ENCODE peak calls at places on chromosomes 16 and 17, in five cellular contexts. One of them, this sample, is unnamed.

GRCh38 chr17:12691173-12691572 is 25.5 kb downstream of the MYOCD start:
- DNase-seq in GM12878: no peak
- DNase-seq in HepG2: no peak
- DNase-seq in H1: no peak
- DNase-seq in NT2/D1: no peak
- DNase-seq in this sample: no peak

GRCh38 chr16:3458852-3459361 is 15.4 kb downstream of the NAA60 start:
- DNase-seq in GM12878: no peak
- DNase-seq in HepG2: peak; percentile 94
- DNase-seq in H1: no peak
- DNase-seq in NT2/D1: no peak
- DNase-seq in this sample: no peak

GRCh38 chr17:39627717-39628516 is 1.2 kb downstream of the PPP1R1B start:
- DNase-seq in GM12878: no peak
- DNase-seq in HepG2: no peak
- DNase-seq in H1: no peak
- DNase-seq in NT2/D1: no peak
- DNase-seq in this sample: no peak

GRCh38 chr16:65745201-65745600 is 621.3 kb upstream of the CDH5 start:
- DNase-seq in GM12878: no peak
- DNase-seq in HepG2: no peak
- DNase-seq in H1: no peak
- DNase-seq in NT2/D1: no peak
- DNase-seq in this sample: no peak

GRCh38 chr16:68264128-68265077 is at the start of gene SLC7A6:
- DNase-seq in GM12878: no peak
- DNase-seq in HepG2: peak; percentile 60
- DNase-seq in H1: no peak
- DNase-seq in NT2/D1: no peak
- DNase-seq in this sample: peak; percentile 79

GRCh38 chr17:64213995-64214507 is 49.0 kb downstream of the TEX2 start:
- DNase-seq in GM12878: no peak
- DNase-seq in HepG2: no peak
- DNase-seq in H1: no peak
- DNase-seq in NT2/D1: no peak
- DNase-seq in this sample: peak; percentile 45

GRCh38 chr17:46772879-46773620 is 45.4 kb downstream of the WNT3 start:
- DNase-seq in GM12878: no peak
- DNase-seq in HepG2: no peak
- DNase-seq in H1: no peak
- DNase-seq in NT2/D1: no peak
- DNase-seq in this sample: no peak

GRCh38 chr16:74275031-74275636 is 21.5 kb upstream of the PSMD7 start:
- DNase-seq in GM12878: no peak
- DNase-seq in HepG2: no peak
- DNase-seq in H1: no peak
- DNase-seq in NT2/D1: no peak
- DNase-seq in this sample: peak; percentile 36

GRCh38 chr17:596287-596686 is 118.4 kb downstream of the VPS53 start:
- DNase-seq in GM12878: no peak
- DNase-seq in HepG2: no peak
- DNase-seq in H1: no peak
- DNase-seq in NT2/D1: no peak
- DNase-seq in this sample: no peak

GRCh38 chr17:66276328-66276937 is 26.0 kb upstream of the PRKCA start:
- DNase-seq in GM12878: no peak
- DNase-seq in HepG2: peak; percentile 59
- DNase-seq in H1: no peak
- DNase-seq in NT2/D1: no peak
- DNase-seq in this sample: no peak

GRCh38 chr16:89570342-89570923 is 5.1 kb upstream of the CPNE7 start:
- DNase-seq in GM12878: no peak
- DNase-seq in HepG2: no peak
- DNase-seq in H1: no peak
- DNase-seq in NT2/D1: no peak
- DNase-seq in this sample: no peak

GRCh38 chr16:2081685-2082084 is 33.9 kb downstream of the TSC2 start:
- DNase-seq in GM12878: no peak
- DNase-seq in HepG2: no peak
- DNase-seq in H1: no peak
- DNase-seq in NT2/D1: no peak
- DNase-seq in this sample: no peak

GRCh38 chr17:17305282-17305801 is 2.2 kb downstream of the NT5M start:
- DNase-seq in GM12878: peak; percentile 50
- DNase-seq in HepG2: peak; percentile 33
- DNase-seq in H1: no peak
- DNase-seq in NT2/D1: no peak
- DNase-seq in this sample: no peak

GRCh38 chr16:85856585-85856984 is 42.4 kb upstream of the IRF8 start:
- DNase-seq in GM12878: no peak
- DNase-seq in HepG2: no peak
- DNase-seq in H1: no peak
- DNase-seq in NT2/D1: no peak
- DNase-seq in this sample: no peak

GRCh38 chr16:31365131-31365865 is 10.3 kb downstream of the ITGAX start:
- DNase-seq in GM12878: no peak
- DNase-seq in HepG2: no peak
- DNase-seq in H1: no peak
- DNase-seq in NT2/D1: no peak
- DNase-seq in this sample: no peak

GRCh38 chr16:64532117-64532516 is 589.7 kb downstream of the CDH11 start:
- DNase-seq in GM12878: no peak
- DNase-seq in HepG2: no peak
- DNase-seq in H1: no peak
- DNase-seq in NT2/D1: no peak
- DNase-seq in this sample: no peak
- TF ChIP-seq SUZ12 in GM12878: no peak
- TF ChIP-seq SUZ12 in HepG2: no peak
- TF ChIP-seq SUZ12 in H1: no peak
- TF ChIP-seq SUZ12 in NT2/D1: no peak
- TF ChIP-seq SUZ12 in this sample: no peak

GRCh38 chr17:82238562-82239201 is 9.8 kb downstream of the SLC16A3 start:
- DNase-seq in GM12878: no peak
- DNase-seq in HepG2: no peak
- DNase-seq in H1: no peak
- DNase-seq in NT2/D1: no peak
- DNase-seq in this sample: no peak

GRCh38 chr17:82237746-82238561 is 9.1 kb downstream of the SLC16A3 start:
- DNase-seq in GM12878: no peak
- DNase-seq in HepG2: no peak
- DNase-seq in H1: no peak
- DNase-seq in NT2/D1: no peak
- DNase-seq in this sample: no peak

GRCh38 chr17:82235775-82236141 is 6.9 kb downstream of the SLC16A3 start:
- DNase-seq in GM12878: no peak
- DNase-seq in HepG2: no peak
- DNase-seq in H1: no peak
- DNase-seq in NT2/D1: no peak
- DNase-seq in this sample: no peak

GRCh38 chr17:82236142-82236971 is 7.5 kb downstream of the SLC16A3 start:
- DNase-seq in GM12878: no peak
- DNase-seq in HepG2: peak; percentile 92
- DNase-seq in H1: no peak
- DNase-seq in NT2/D1: no peak
- DNase-seq in this sample: peak; percentile 80

DNA sequence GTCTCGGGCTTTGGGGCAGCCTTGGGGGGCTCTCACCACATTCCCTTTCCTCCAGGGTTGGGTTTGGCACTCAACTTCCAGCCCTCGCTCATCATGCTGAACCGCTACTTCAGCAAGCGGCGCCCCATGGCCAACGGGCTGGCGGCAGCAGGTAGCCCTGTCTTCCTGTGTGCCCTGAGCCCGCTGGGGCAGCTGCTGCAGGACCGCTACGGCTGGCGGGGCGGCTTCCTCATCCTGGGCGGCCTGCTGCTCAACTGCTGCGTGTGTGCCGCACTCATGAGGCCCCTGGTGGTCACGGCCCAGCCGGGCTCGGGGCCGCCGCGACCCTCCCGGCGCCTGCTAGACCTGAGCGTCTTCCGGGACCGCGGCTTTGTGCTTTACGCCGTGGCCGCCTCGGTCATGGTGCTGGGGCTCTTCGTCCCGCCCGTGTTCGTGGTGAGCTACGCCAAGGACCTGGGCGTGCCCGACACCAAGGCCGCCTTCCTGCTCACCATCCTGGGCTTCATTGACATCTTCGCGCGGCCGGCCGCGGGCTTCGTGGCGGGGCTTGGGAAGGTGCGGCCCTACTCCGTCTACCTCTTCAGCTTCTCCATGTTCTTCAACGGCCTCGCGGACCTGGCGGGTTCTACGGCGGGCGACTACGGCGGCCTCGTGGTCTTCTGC is 8.4 kb downstream of the SLC16A3 start:
- DNase-seq in GM12878: no peak
- DNase-seq in HepG2: no peak
- DNase-seq in H1: no peak
- DNase-seq in NT2/D1: no peak
- DNase-seq in this sample: no peak
- TF ChIP-seq SUZ12 in GM12878: no peak
- TF ChIP-seq SUZ12 in HepG2: no peak
- TF ChIP-seq SUZ12 in H1: no peak
- TF ChIP-seq SUZ12 in NT2/D1: no peak
- TF ChIP-seq SUZ12 in this sample: no peak

GRCh38 chr16:57721356-57721755 is 14.2 kb upstream of the KATNB1 start:
- DNase-seq in GM12878: no peak
- DNase-seq in HepG2: no peak
- DNase-seq in H1: no peak
- DNase-seq in NT2/D1: no peak
- DNase-seq in this sample: no peak

GRCh38 chr16:57721765-57722499 is 13.6 kb upstream of the KATNB1 start:
- DNase-seq in GM12878: no peak
- DNase-seq in HepG2: no peak
- DNase-seq in H1: no peak
- DNase-seq in NT2/D1: no peak
- DNase-seq in this sample: no peak

GRCh38 chr16:57722651-57723050 is 12.9 kb upstream of the KATNB1 start:
- DNase-seq in GM12878: no peak
- DNase-seq in HepG2: no peak
- DNase-seq in H1: no peak
- DNase-seq in NT2/D1: no peak
- DNase-seq in this sample: no peak

GRCh38 chr16:57723170-57723569 is 12.4 kb upstream of the KATNB1 start:
- DNase-seq in GM12878: no peak
- DNase-seq in HepG2: peak; percentile 42
- DNase-seq in H1: no peak
- DNase-seq in NT2/D1: no peak
- DNase-seq in this sample: peak; percentile 42

DNA sequence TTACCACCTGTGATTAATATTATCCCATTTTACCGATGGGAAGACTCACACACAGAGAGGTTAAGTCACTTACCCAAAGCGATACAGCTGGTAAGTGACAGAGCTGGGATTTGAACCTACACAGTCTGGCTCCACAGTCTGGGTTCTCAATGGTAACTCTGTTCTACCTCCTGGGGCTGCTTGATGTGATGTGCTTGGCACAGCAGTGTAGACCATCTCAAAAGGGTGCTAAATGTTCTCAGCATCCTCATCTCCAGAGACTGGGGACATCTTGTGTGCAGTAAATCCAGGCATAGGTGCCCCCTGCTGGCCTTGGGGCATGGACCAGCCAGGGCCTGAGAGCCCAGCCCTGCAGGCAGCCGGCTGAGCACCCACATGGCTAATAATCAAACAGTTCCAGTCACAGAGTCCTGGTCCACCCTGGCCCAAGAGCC is 15.4 kb upstream of the KATNB1 start:
- DNase-seq in GM12878: no peak
- DNase-seq in HepG2: peak; percentile 72
- DNase-seq in H1: no peak
- DNase-seq in NT2/D1: no peak
- DNase-seq in this sample: peak; percentile 51
- TF ChIP-seq SUZ12 in GM12878: no peak
- TF ChIP-seq SUZ12 in HepG2: no peak
- TF ChIP-seq SUZ12 in H1: no peak
- TF ChIP-seq SUZ12 in NT2/D1: no peak
- TF ChIP-seq SUZ12 in this sample: no peak

GRCh38 chr17:49861150-49861884 is 13.4 kb upstream of the TAC4 start:
- DNase-seq in GM12878: no peak
- DNase-seq in HepG2: peak; percentile 64
- DNase-seq in H1: no peak
- DNase-seq in NT2/D1: no peak
- DNase-seq in this sample: peak; percentile 80
- TF ChIP-seq SUZ12 in GM12878: no peak
- TF ChIP-seq SUZ12 in HepG2: no peak
- TF ChIP-seq SUZ12 in H1: no peak
- TF ChIP-seq SUZ12 in NT2/D1: no peak
- TF ChIP-seq SUZ12 in this sample: no peak

GRCh38 chr16:16879567-16880251 is 500.8 kb downstream of the NPIPA7 start:
- DNase-seq in GM12878: no peak
- DNase-seq in HepG2: no peak
- DNase-seq in H1: no peak
- DNase-seq in NT2/D1: no peak
- DNase-seq in this sample: no peak
- TF ChIP-seq SUZ12 in GM12878: no peak
- TF ChIP-seq SUZ12 in HepG2: no peak
- TF ChIP-seq SUZ12 in H1: no peak
- TF ChIP-seq SUZ12 in NT2/D1: no peak
- TF ChIP-seq SUZ12 in this sample: no peak